ENCODE peak calls at places on chromosomes 13 and 19, in four cellular contexts. X is GM12878, H is K562, J is HepG2. P is an unnamed sample.

GRCh38 chr13:56706485-56706884 is 434.2 kb upstream of the PRR20A start:
- DNase-seq in X (no peak), H (no peak), J (no peak), P (no peak)

GRCh38 chr19:3986260-3987041 is 1.2 kb upstream of the EEF2 start:
- DNase-seq in X (peak), H (peak), J (peak), P (peak)

GRCh38 chr13:22243519-22244197 is 572.8 kb downstream of the FGF9 start:
- DNase-seq in X (no peak), H (no peak), J (no peak), P (no peak)

GRCh38 chr13:35470671-35471465 is 5.6 kb downstream of the MAB21L1 start:
- DNase-seq in X (no peak), H (no peak), J (no peak), P (peak)

GRCh38 chr13:31764556-31764955 is 25.2 kb downstream of the RXFP2 start:
- DNase-seq in X (no peak), H (no peak), J (no peak), P (no peak)

GRCh38 chr13:42405665-42406390 is 133.9 kb downstream of the AKAP11 start:
- DNase-seq in X (peak), H (no peak), J (no peak), P (no peak)

GRCh38 chr13:47372742-47373141 is 475.9 kb upstream of the HTR2A start:
- DNase-seq in X (no peak), H (no peak), J (no peak), P (no peak)

GRCh38 chr13:53783466-53783865 is 754.9 kb downstream of the OLFM4 start:
- DNase-seq in X (no peak), H (no peak), J (no peak), P (no peak)

GRCh38 chr13:113836917-113837553 is 26.8 kb downstream of the GAS6 start:
- DNase-seq in X (no peak), H (no peak), J (no peak), P (peak)

GRCh38 chr13:30880756-30881155 is 25.3 kb upstream of the MEDAG start:
- DNase-seq in X (no peak), H (no peak), J (peak), P (no peak)

GRCh38 chr13:98539655-98540054 is 37.3 kb downstream of the STK24 start:
- DNase-seq in X (no peak), H (no peak), J (no peak), P (no peak)

GRCh38 chr13:70388935-70389334 is 280.7 kb upstream of the KLHL1 start:
- DNase-seq in X (no peak), H (no peak), J (no peak), P (no peak)

GRCh38 chr19:43407416-43408005 is 7.2 kb upstream of the TEX101 start:
- DNase-seq in X (no peak), H (no peak), J (no peak), P (no peak)

GRCh38 chr19:1847684-1848398 is 442 bp downstream of the REXO1 start:
- DNase-seq in X (no peak), H (peak), J (peak), P (peak)

GRCh38 chr19:46766569-46767317 is 20.5 kb upstream of the STRN4 start:
- DNase-seq in X (no peak), H (peak), J (peak), P (peak)

GRCh38 chr19:4108767-4109625 is 14.9 kb downstream of the MAP2K2 start:
- DNase-seq in X (peak), H (no peak), J (no peak), P (no peak)

GRCh38 chr19:10836478-10837325 is 690 bp upstream of the TMED1 start:
- DNase-seq in X (no peak), H (peak), J (no peak), P (no peak)

GRCh38 chr19:41426116-41426841 is 895 bp downstream of the B3GNT8 start:
- DNase-seq in X (no peak), H (no peak), J (no peak), P (no peak)

GRCh38 chr13:63481334-63481733 is 2065.7 kb upstream of the PCDH20 start:
- DNase-seq in X (no peak), H (no peak), J (no peak), P (peak)

GRCh38 chr19:55491546-55492360 is 3.5 kb downstream of the SSC5D start:
- DNase-seq in X (no peak), H (no peak), J (no peak), P (no peak)

GRCh38 chr13:61954092-61954491 is 538.4 kb upstream of the PCDH20 start:
- DNase-seq in X (no peak), H (no peak), J (peak), P (peak)

GRCh38 chr19:50315773-50316448 is 13.3 kb downstream of the KCNC3 start:
- DNase-seq in X (no peak), H (peak), J (no peak), P (peak)

GRCh38 chr13:73835138-73835721 is 299.0 kb downstream of the KLF12 start:
- DNase-seq in X (peak), H (peak), J (peak), P (peak)

GRCh38 chr13:62357887-62358645 is 942.4 kb upstream of the PCDH20 start:
- DNase-seq in X (peak), H (no peak), J (peak), P (no peak)

GRCh38 chr13:99087954-99088491 is 110.2 kb upstream of the DOCK9 start:
- DNase-seq in X (no peak), H (no peak), J (no peak), P (peak)

GRCh38 chr19:46009530-46010510 is 13.0 kb downstream of the PGLYRP1 start:
- DNase-seq in X (no peak), H (peak), J (peak), P (peak)

GRCh38 chr19:35509018-35509652 is 4.3 kb downstream of the DMKN start:
- DNase-seq in X (peak), H (peak), J (peak), P (no peak)

GRCh38 chr19:5628470-5628869 is 5.6 kb downstream of the SAFB start:
- DNase-seq in X (no peak), H (no peak), J (no peak), P (no peak)

GRCh38 chr13:74290324-74290773 is 156.1 kb upstream of the KLF12 start:
- DNase-seq in X (no peak), H (no peak), J (peak), P (peak)

GRCh38 chr19:5053661-5054060 is 84.7 kb downstream of the KDM4B start:
- DNase-seq in X (no peak), H (no peak), J (no peak), P (no peak)

DNA sequence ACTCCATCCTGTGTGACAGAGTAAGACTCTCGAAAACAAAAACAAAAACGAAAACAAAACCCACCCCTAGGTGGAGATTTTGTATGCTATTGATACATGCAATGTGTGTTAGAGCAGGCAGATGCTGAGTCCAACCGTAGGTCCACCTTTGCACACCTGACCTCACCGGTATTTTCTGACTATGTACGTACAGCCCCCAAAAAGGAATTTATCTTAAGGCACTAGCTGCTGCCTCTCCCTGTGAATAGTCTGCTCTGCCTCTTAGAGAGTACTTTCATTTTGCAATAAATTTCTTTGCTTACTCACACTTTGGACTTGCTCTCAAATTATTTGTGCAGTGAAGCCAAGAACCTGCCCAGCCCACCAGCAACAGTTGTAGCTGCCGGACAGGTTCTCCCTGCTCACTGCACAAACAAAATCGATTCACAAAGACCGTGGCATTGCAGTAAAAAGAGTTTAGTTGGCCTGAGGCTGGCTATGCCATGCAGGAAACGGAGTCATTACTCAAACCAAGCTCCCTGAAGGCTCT is 8.2 kb upstream of the ZNF77 start:
- DNase-seq in X (no peak), H (no peak), J (peak), P (no peak)
- H2AFZ ChIP-seq in X (peak), H (peak), J (peak), P (peak)

GRCh38 chr19:32342695-32343094 is 2.7 kb upstream of the ZNF507 start:
- DNase-seq in X (no peak), H (no peak), J (no peak), P (no peak)

GRCh38 chr19:32336259-32337111 is 8.9 kb upstream of the ZNF507 start:
- DNase-seq in X (no peak), H (no peak), J (peak), P (no peak)

GRCh38 chr19:32343550-32344262 is 1.7 kb upstream of the ZNF507 start:
- DNase-seq in X (no peak), H (no peak), J (peak), P (no peak)

GRCh38 chr19:32337176-32337808 is 8.1 kb upstream of the ZNF507 start:
- DNase-seq in X (no peak), H (no peak), J (peak), P (no peak)

DNA sequence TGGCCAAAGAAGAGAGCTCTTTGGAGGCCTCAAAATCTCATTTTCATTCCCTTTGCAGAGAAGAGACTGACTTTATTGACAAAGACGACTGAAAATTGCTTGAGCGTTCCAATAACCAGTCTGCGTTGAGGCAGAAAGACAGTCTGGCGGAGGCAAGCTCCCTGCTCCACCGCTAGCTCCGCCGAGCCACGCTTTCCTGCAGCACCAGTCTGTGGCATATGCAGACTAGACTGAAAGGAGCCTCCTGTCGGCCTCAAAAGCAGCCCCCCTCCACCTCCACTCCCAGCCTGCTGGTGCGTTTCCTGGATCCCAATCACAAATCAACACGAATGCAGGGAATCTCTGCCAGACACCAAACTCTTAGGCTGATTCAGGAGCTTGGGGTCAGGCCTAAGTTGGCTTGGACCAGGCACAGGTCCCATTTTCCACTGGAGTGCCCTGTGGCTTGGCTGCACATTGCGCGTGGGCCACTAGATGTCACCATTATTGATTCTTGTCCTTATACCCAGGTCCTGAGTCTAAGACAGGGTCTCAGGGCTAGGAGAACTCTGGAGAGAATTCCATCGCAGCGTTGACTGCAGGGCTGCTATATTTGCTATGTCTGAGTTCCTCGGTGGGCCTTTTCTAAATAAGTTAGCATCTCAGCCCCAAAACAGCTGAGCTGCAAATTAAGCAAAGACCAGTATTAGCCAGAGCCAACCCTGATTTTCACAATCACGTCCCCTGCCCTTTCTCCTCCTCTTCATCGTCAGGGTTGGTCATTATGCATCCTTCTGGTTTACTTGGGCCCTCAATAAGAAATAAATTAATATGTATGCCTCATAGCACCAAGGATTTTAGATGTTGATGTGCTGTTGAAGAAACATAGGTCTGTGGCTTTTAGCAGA is 5.2 kb upstream of the ZNF507 start:
- DNase-seq in X (no peak), H (peak), J (peak), P (peak)
- TF ChIP-seq MXI1 in X (no peak), H (no peak), J (no peak), P (no peak)

GRCh38 chr13:112625698-112626097 is 37.7 kb upstream of the TUBGCP3 start:
- DNase-seq in X (no peak), H (no peak), J (no peak), P (no peak)
- TF ChIP-seq MAX in X (no peak), H (no peak), J (no peak), P (no peak)

DNA sequence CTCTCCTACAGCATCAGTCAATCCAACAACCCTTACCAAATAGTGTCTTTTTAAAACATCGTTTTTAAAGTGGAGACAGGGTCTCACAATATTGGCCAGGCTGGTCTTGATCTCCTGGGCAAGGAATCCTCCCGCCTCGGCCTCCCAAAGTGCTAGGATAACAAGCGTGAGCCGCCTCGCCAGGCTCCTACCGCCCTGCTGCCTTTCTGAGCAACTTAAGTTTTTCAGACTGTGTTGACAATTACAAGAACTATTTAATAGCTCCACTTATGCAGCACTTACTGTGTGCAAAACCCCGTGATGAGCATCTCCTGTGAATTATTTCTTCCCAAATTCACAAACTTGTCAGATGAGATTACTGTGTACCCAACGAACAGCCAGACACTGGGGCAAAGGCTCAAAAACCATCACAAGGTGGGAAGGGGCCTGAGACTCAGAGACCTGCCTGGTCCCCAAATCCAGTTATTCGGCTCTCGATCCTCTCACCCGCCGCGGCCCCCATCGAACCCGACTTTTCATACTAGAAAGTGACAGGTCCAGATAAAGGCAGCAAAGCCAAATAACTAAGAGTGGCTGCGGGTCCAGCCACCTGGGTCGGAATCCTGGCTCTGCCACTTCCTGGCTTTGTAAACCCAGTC is 581 bp downstream of the RPL18 start:
- DNase-seq in X (no peak), H (no peak), J (no peak), P (no peak)
- H2AFZ ChIP-seq in X (no peak), H (no peak), J (no peak), P (no peak)

GRCh38 chr19:38900220-38900629 is 456 bp downstream of the NFKBIB start:
- DNase-seq in X (no peak), H (no peak), J (no peak), P (no peak)
- TF ChIP-seq MXI1 in X (no peak), H (no peak), J (no peak), P (no peak)

GRCh38 chr19:51750381-51751124 is 1.1 kb downstream of the FPR1 start:
- DNase-seq in X (no peak), H (no peak), J (no peak), P (no peak)

GRCh38 chr19:51746731-51747130 is 4.9 kb downstream of the FPR1 start:
- DNase-seq in X (no peak), H (no peak), J (no peak), P (no peak)

GRCh38 chr19:51754106-51754505 is 2.4 kb upstream of the FPR1 start:
- DNase-seq in X (no peak), H (no peak), J (no peak), P (no peak)

GRCh38 chr19:51751655-51752054 is at the start of gene FPR1:
- DNase-seq in X (no peak), H (no peak), J (no peak), P (no peak)

GRCh38 chr19:51749979-51750378 is 1.7 kb downstream of the FPR1 start:
- DNase-seq in X (no peak), H (no peak), J (no peak), P (no peak)
- TF ChIP-seq MAX in X (no peak), H (no peak), J (no peak), P (no peak)

P was measured in SK-N-SH.